ENCODE peak calls at places on chromosome 10, in four cellular contexts. H, L, T and S are unnamed samples.

GRCh38 chr10:79090134-79090803 is 21.5 kb downstream of the ZMIZ1 start:
- DNase-seq in H (no peak), L (no peak), T (no peak), S (no peak)

GRCh38 chr10:108411181-108411580 is 1246.7 kb upstream of the SORCS1 start:
- DNase-seq in L (no peak), H (no peak), T (no peak), S (no peak)

GRCh38 chr10:107013258-107014001 is 151.1 kb downstream of the SORCS1 start:
- DNase-seq in T (no peak), L (no peak), H (no peak), S (no peak)

GRCh38 chr10:90777614-90778013 is 80.2 kb downstream of the HTR7 start:
- DNase-seq in T (no peak), H (no peak), L (no peak), S (no peak)

GRCh38 chr10:133258818-133259602 is 17.7 kb downstream of the ADAM8 start:
- DNase-seq in L (no peak), T (peak), H (peak), S (peak)

GRCh38 chr10:69573056-69573806 is at the start of gene NEUROG3:
- DNase-seq in H (no peak), L (peak), T (no peak), S (no peak)

GRCh38 chr10:95214369-95214768 is 20.3 kb downstream of the ACSM6 start:
- DNase-seq in H (no peak), L (no peak), T (peak), S (no peak)

GRCh38 chr10:5092848-5093790 is 1.1 kb upstream of the AKR1C3 start:
- DNase-seq in T (no peak), H (no peak), L (no peak), S (no peak)

GRCh38 chr10:112298581-112298980 is 15.4 kb downstream of the TECTB start:
- DNase-seq in H (no peak), T (no peak), L (no peak), S (no peak)

GRCh38 chr10:97355571-97355975 is 21.0 kb upstream of the FRAT2 start:
- DNase-seq in T (peak), L (peak), H (no peak), S (peak)

GRCh38 chr10:130658687-130659290 is 522.6 kb downstream of the GLRX3 start:
- DNase-seq in L (no peak), T (no peak), H (no peak), S (no peak)

DNA sequence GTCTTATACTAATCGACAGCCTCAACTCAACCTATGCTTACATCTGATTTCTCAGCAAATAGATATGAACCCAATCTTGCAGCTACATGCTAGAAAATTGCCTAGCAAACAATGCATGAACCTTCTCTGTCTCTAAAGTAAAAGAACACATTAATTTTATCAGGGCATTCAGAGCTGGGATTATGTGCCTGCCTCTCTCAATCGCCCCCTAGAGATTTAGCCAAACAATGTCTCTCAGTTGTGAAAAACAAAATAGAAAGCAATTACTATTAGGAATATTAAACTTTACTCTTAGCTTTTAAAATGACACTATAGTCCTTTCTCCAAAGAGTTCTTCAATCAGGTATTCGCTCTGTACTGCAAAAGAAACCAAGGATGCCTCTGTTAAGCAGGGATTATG is 737.1 kb downstream of the PARD3 start:
- DNase-seq in H (no peak), L (no peak), T (no peak), S (no peak)
- TF ChIP-seq CTCF in H (peak), L (peak), T (no peak), S (peak)

GRCh38 chr10:75404023-75404334 is 2.4 kb upstream of the ZNF503 start:
- DNase-seq in H (no peak), L (no peak), T (no peak), S (no peak)

GRCh38 chr10:75403144-75404022 is 1.8 kb upstream of the ZNF503 start:
- DNase-seq in H (peak), L (peak), T (no peak), S (no peak)

GRCh38 chr10:75401569-75402485 is at the start of gene ZNF503:
- DNase-seq in L (peak), H (peak), T (peak), S (peak)

GRCh38 chr10:75400769-75401568 is 595 bp downstream of the ZNF503 start:
- DNase-seq in L (peak), T (peak), H (peak), S (peak)

DNA sequence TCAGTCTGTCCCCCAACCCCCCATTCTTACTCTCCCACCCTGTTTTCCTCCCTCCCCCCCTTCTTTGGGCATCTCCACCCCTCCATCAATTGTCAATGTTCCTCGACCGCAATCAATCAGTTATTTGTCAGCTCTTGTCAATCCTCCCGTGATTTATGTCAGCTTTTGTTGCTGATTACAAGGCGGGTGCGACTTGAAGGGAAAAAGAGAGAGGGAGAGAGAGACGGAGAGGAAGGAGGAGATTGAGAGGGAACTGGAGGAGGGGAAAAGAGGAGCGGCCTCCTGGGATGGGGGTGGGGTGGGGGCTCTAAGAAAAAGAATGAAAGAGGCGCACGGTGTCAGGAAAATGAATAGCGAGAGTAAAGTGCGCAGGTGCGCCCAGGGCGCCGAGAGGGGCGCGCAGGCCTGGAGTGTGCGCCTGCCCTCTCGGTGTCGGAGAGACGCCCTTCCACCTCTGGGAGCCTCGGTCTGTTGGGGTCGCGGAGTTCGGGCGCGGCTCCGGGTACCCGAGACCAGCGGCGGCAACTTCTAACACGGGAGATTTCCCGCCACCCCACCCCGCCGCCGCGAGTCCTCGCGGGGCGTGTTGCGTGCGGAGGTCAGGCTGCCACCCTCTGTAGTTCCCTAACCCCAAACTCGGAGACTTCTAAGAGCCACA is 1.1 kb upstream of the ZNF503 start:
- DNase-seq in T (no peak), L (peak), H (peak), S (no peak)
- H3K4me3 ChIP-seq in T (peak), L (peak), H (peak), S (peak)

GRCh38 chr10:32377458-32378370 is 30.8 kb upstream of the EPC1 start:
- DNase-seq in L (no peak), T (peak), H (no peak), S (peak)
- TF ChIP-seq CTCF in L (peak), T (peak), H (no peak), S (peak)

DNA sequence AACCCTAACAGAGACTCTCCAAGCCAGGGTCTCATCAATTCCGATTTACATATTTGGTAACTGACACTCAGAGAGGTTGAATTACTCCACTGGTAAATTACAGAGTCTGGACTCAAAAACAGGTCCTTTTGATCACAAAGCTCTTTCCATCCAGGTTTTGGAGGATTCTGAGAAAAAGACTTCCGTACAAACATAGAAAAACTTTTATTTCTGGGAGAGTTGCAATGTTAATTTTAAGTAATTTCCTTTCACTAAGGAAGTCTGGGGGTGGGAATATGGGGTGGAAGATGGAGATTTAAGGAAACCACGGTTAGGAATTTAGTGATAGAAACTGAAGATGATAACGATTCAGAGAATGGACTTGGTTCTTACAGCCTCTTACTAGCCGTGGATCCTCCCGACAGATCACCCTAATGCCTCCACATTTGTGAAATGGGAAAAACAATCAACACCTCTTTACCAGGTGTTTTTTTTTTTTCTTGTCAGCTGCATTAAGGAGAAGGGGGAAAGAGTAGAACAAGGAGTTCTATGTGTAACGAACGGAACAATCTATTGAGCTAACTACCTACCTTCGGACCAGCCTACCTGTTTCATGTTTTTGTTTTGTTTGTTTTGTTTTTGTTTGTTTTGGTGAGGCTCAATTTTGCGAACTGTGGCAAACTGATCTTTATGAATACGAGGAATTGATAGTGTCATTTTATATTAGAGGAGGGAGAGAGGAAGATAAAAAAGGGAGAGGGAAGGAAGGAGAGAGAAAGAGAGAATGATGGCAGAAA is 1.7 kb upstream of the RBM20 start:
- DNase-seq in H (no peak), L (no peak), T (no peak), S (no peak)
- H3K4me3 ChIP-seq in H (no peak), L (peak), T (no peak), S (no peak)

DNA sequence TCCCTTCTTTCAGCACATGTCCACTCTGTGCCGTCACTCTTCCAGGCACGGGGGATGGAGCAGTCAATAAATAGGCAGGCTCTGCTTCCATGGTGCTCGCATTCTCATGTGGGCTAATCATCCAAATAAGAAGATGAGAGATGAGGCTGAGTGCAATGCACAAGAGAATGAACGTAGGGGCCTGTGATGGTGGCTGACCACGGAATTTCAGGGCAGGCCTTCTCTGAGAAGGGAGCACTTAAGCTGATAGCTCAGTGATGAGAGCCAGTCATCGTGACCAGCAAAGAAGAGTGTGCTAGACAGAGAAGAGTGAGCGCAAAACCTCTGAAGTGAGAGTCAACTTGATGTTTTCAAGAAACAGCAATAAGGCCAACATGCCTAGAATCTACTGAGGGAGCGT is 47.9 kb downstream of the TAF3 start:
- DNase-seq in H (no peak), L (no peak), T (no peak), S (no peak)
- TF ChIP-seq CTCF in H (no peak), L (no peak), T (no peak), S (no peak)

GRCh38 chr10:102658802-102659201 is 14.5 kb downstream of the TRIM8 start:
- DNase-seq in H (no peak), T (no peak), L (no peak), S (no peak)
- H3K4me3 ChIP-seq in H (no peak), T (no peak), L (no peak), S (no peak)

GRCh38 chr10:101188942-101189341 is 40.3 kb downstream of the LBX1 start:
- DNase-seq in H (no peak), L (no peak), T (no peak), S (no peak)

GRCh38 chr10:101195921-101196320 is 33.3 kb downstream of the LBX1 start:
- DNase-seq in H (no peak), L (no peak), T (no peak), S (no peak)

GRCh38 chr10:101189461-101190401 is 39.5 kb downstream of the LBX1 start:
- DNase-seq in L (peak), T (no peak), H (no peak), S (no peak)

DNA sequence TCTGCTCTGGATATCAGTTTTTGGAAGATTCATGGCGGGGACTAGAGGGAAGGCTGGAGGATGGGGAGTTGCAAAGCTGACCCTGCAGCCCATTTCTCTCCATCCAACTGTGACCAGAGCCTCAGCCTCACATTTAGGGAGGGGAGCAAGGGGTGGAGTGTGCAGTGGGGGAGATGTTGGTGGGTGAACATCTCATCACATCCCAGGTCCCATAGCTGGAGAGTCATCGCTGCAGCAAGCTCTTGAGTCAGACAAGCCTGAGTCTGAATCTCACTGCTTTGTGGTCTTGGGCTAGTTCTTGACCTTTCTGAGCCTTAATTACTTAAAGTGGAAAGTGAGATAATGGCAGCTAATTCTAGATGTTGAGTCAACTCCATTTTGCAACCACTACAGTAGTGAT is 36.1 kb downstream of the LBX1 start:
- DNase-seq in H (no peak), T (no peak), L (no peak), S (no peak)
- TF ChIP-seq CTCF in H (no peak), T (no peak), L (no peak), S (no peak)